ENCODE peak calls at places on chromosomes 1 and 21, in six cellular contexts. One of them, this sample, is unnamed. For H3K36me3 and H3K9me3, the result is how much of the 10 kb centered on the place peaks cover.

GRCh38 chr1:182387566-182387965 is 4.0 kb downstream of the GLUL start:
- DNase-seq in lower lobe of right lung: no peak
- DNase-seq in K562: no peak
- DNase-seq in IMR-90: no peak
- DNase-seq in ovary: no peak
- DNase-seq in transverse colon: no peak
- DNase-seq in this sample: no peak

GRCh38 chr1:211129790-211130189 is 4.2 kb downstream of the KCNH1 start:
- DNase-seq in lower lobe of right lung: no peak
- DNase-seq in K562: no peak
- DNase-seq in IMR-90: no peak
- DNase-seq in ovary: no peak
- DNase-seq in transverse colon: no peak
- DNase-seq in this sample: no peak

GRCh38 chr1:85359874-85360708 is 83.7 kb upstream of the BCL10 start:
- DNase-seq in lower lobe of right lung: no peak
- DNase-seq in K562: no peak
- DNase-seq in IMR-90: peak
- DNase-seq in ovary: no peak
- DNase-seq in transverse colon: no peak
- DNase-seq in this sample: no peak

GRCh38 chr1:20076695-20077461 is 6.9 kb downstream of the PLA2G5 start:
- DNase-seq in lower lobe of right lung: no peak
- DNase-seq in K562: no peak
- DNase-seq in IMR-90: no peak
- DNase-seq in ovary: no peak
- DNase-seq in transverse colon: no peak
- DNase-seq in this sample: no peak

GRCh38 chr1:107365874-107366273 is 225.0 kb downstream of the NTNG1 start:
- DNase-seq in lower lobe of right lung: no peak
- DNase-seq in K562: no peak
- DNase-seq in IMR-90: no peak
- DNase-seq in ovary: no peak
- DNase-seq in transverse colon: no peak
- DNase-seq in this sample: peak

GRCh38 chr1:20611652-20612051 is 21.6 kb upstream of the PINK1 start:
- DNase-seq in lower lobe of right lung: no peak
- DNase-seq in K562: no peak
- DNase-seq in IMR-90: no peak
- DNase-seq in ovary: no peak
- DNase-seq in transverse colon: no peak
- DNase-seq in this sample: no peak

GRCh38 chr1:45545019-45545493 is 5.6 kb upstream of the AKR1A1 start:
- DNase-seq in lower lobe of right lung: no peak
- DNase-seq in K562: no peak
- DNase-seq in IMR-90: no peak
- DNase-seq in ovary: no peak
- DNase-seq in transverse colon: no peak
- DNase-seq in this sample: no peak

GRCh38 chr1:167099851-167100250 is 6.0 kb downstream of the STYXL2 start:
- DNase-seq in lower lobe of right lung: no peak
- DNase-seq in K562: no peak
- DNase-seq in IMR-90: no peak
- DNase-seq in ovary: no peak
- DNase-seq in transverse colon: no peak
- DNase-seq in this sample: no peak

GRCh38 chr1:235012436-235013210 is 116.0 kb downstream of the TOMM20 start:
- DNase-seq in lower lobe of right lung: no peak
- DNase-seq in K562: no peak
- DNase-seq in IMR-90: no peak
- DNase-seq in ovary: no peak
- DNase-seq in transverse colon: no peak
- DNase-seq in this sample: no peak

GRCh38 chr1:28236656-28237331 is 870 bp downstream of the ATP5IF1 start:
- DNase-seq in lower lobe of right lung: no peak
- DNase-seq in K562: peak
- DNase-seq in IMR-90: no peak
- DNase-seq in ovary: no peak
- DNase-seq in transverse colon: no peak
- DNase-seq in this sample: no peak

GRCh38 chr1:203572134-203572625 is 54.5 kb upstream of the ATP2B4 start:
- DNase-seq in lower lobe of right lung: no peak
- DNase-seq in K562: peak
- DNase-seq in IMR-90: peak
- DNase-seq in ovary: peak
- DNase-seq in transverse colon: no peak
- DNase-seq in this sample: no peak

GRCh38 chr1:3771108-3772026 is 1.2 kb upstream of the SMIM1 start:
- DNase-seq in lower lobe of right lung: no peak
- DNase-seq in K562: peak
- DNase-seq in IMR-90: no peak
- DNase-seq in ovary: peak
- DNase-seq in transverse colon: no peak
- DNase-seq in this sample: no peak

GRCh38 chr1:106952766-106953165 is 103.7 kb upstream of the PRMT6 start:
- DNase-seq in lower lobe of right lung: no peak
- DNase-seq in K562: no peak
- DNase-seq in IMR-90: peak
- DNase-seq in ovary: no peak
- DNase-seq in transverse colon: no peak
- DNase-seq in this sample: no peak

GRCh38 chr1:2416403-2416802 is 4.0 kb upstream of the PEX10 start:
- DNase-seq in lower lobe of right lung: no peak
- DNase-seq in K562: no peak
- DNase-seq in IMR-90: no peak
- DNase-seq in ovary: no peak
- DNase-seq in transverse colon: peak
- DNase-seq in this sample: no peak

GRCh38 chr1:191530928-191531327 is 627.3 kb upstream of the RGS18 start:
- DNase-seq in lower lobe of right lung: no peak
- DNase-seq in K562: no peak
- DNase-seq in IMR-90: no peak
- DNase-seq in ovary: no peak
- DNase-seq in transverse colon: no peak
- DNase-seq in this sample: no peak

GRCh38 chr1:167517535-167518330 is 596 bp downstream of the CD247 start:
- DNase-seq in lower lobe of right lung: peak
- DNase-seq in K562: peak
- DNase-seq in IMR-90: no peak
- DNase-seq in ovary: no peak
- DNase-seq in transverse colon: peak
- DNase-seq in this sample: peak

GRCh38 chr1:33925586-33925985 is 61.7 kb downstream of the HMGB4 start:
- DNase-seq in lower lobe of right lung: no peak
- DNase-seq in K562: no peak
- DNase-seq in IMR-90: no peak
- DNase-seq in ovary: no peak
- DNase-seq in transverse colon: no peak
- DNase-seq in this sample: no peak

GRCh38 chr1:221839321-221839720 is 97.4 kb upstream of the DUSP10 start:
- DNase-seq in lower lobe of right lung: no peak
- DNase-seq in K562: no peak
- DNase-seq in IMR-90: no peak
- DNase-seq in ovary: no peak
- DNase-seq in transverse colon: no peak
- DNase-seq in this sample: no peak

GRCh38 chr1:225897595-225898514 is 8.9 kb upstream of the LEFTY1 start:
- DNase-seq in lower lobe of right lung: no peak
- DNase-seq in K562: no peak
- DNase-seq in IMR-90: no peak
- DNase-seq in ovary: no peak
- DNase-seq in transverse colon: peak
- DNase-seq in this sample: no peak

GRCh38 chr1:157626099-157626498 is 28.2 kb upstream of the FCRL4 start:
- DNase-seq in lower lobe of right lung: no peak
- DNase-seq in K562: peak
- DNase-seq in IMR-90: no peak
- DNase-seq in ovary: no peak
- DNase-seq in transverse colon: peak
- DNase-seq in this sample: no peak

GRCh38 chr21:39121600-39122355 is 61.5 kb downstream of the PSMG1 start:
- DNase-seq in lower lobe of right lung: no peak
- DNase-seq in K562: no peak
- DNase-seq in IMR-90: no peak
- DNase-seq in ovary: no peak
- DNase-seq in transverse colon: no peak
- DNase-seq in this sample: no peak

GRCh38 chr1:16145030-16145987 is 10.6 kb downstream of the EPHA2 start:
- DNase-seq in lower lobe of right lung: peak
- DNase-seq in K562: peak
- DNase-seq in IMR-90: peak
- DNase-seq in ovary: peak
- DNase-seq in transverse colon: peak
- DNase-seq in this sample: no peak

GRCh38 chr1:38785285-38786039 is 74.1 kb downstream of the RRAGC start:
- DNase-seq in lower lobe of right lung: no peak
- DNase-seq in K562: peak
- DNase-seq in IMR-90: no peak
- DNase-seq in ovary: no peak
- DNase-seq in transverse colon: no peak
- DNase-seq in this sample: peak

GRCh38 chr1:12087797-12088314 is 24.8 kb downstream of the TNFRSF8 start:
- DNase-seq in lower lobe of right lung: peak
- DNase-seq in K562: no peak
- DNase-seq in IMR-90: no peak
- DNase-seq in ovary: no peak
- DNase-seq in transverse colon: no peak
- DNase-seq in this sample: no peak

GRCh38 chr1:18282851-18283600 is 175.4 kb downstream of the IGSF21 start:
- DNase-seq in lower lobe of right lung: no peak
- DNase-seq in K562: no peak
- DNase-seq in IMR-90: no peak
- DNase-seq in ovary: no peak
- DNase-seq in transverse colon: no peak
- DNase-seq in this sample: peak

GRCh38 chr1:226337294-226337870 is 28.4 kb upstream of the LIN9 start:
- DNase-seq in lower lobe of right lung: no peak
- DNase-seq in K562: no peak
- DNase-seq in IMR-90: no peak
- DNase-seq in ovary: no peak
- DNase-seq in transverse colon: no peak
- DNase-seq in this sample: no peak

GRCh38 chr1:111471012-111471411 is 2.8 kb upstream of the C1orf162 start:
- DNase-seq in lower lobe of right lung: peak
- DNase-seq in K562: no peak
- DNase-seq in IMR-90: no peak
- DNase-seq in ovary: no peak
- DNase-seq in transverse colon: peak
- DNase-seq in this sample: no peak

GRCh38 chr21:17784604-17785402 is 34.4 kb downstream of the C21orf91 start:
- DNase-seq in lower lobe of right lung: no peak
- DNase-seq in K562: no peak
- DNase-seq in IMR-90: no peak
- DNase-seq in ovary: no peak
- DNase-seq in transverse colon: peak
- DNase-seq in this sample: no peak

GRCh38 chr1:204973449-204973848 is 69.6 kb upstream of the CNTN2 start:
- DNase-seq in lower lobe of right lung: no peak
- DNase-seq in K562: no peak
- DNase-seq in IMR-90: no peak
- DNase-seq in ovary: no peak
- DNase-seq in transverse colon: no peak
- DNase-seq in this sample: no peak
- H3K36me3 ChIP-seq in lower lobe of right lung: under half
- H3K36me3 ChIP-seq in K562: under half
- H3K36me3 ChIP-seq in IMR-90: under half
- H3K36me3 ChIP-seq in ovary: under half
- H3K36me3 ChIP-seq in transverse colon: under half
- H3K36me3 ChIP-seq in this sample: under half

DNA sequence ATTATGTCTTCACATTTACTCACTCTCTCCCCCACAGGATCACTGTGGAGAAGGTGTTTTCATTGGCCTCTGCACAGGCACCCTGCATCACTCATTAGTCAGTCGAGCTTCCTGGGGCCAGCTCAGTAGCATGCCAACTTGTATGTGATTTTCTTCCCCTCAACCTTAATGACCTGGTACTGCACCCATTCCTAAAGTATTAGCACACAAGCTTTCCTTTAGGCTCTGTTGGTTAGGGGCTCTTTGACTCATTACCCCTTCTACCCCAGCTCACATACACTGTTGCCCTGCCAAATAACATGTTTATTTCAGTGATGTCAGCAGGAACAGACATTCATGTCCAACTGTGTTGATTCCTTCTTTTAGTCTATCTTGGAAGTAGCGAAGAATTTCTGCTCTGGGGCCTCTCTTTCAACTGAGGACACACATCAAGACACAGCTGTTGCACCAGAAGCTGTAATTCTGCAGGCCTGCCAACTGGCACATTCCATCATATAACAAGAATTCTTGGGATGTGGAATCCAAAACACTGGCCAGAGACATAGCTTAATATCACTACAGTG is 603.5 kb upstream of the ADAMTS5 start:
- DNase-seq in lower lobe of right lung: peak
- DNase-seq in K562: no peak
- DNase-seq in IMR-90: peak
- DNase-seq in ovary: peak
- DNase-seq in transverse colon: peak
- DNase-seq in this sample: no peak
- H3K4me3 ChIP-seq in lower lobe of right lung: no peak
- H3K4me3 ChIP-seq in K562: no peak
- H3K4me3 ChIP-seq in IMR-90: no peak
- H3K4me3 ChIP-seq in ovary: no peak
- H3K4me3 ChIP-seq in transverse colon: no peak
- H3K4me3 ChIP-seq in this sample: no peak

GRCh38 chr1:173491508-173491907 is 14.4 kb downstream of the PRDX6 start:
- DNase-seq in lower lobe of right lung: no peak
- DNase-seq in K562: no peak
- DNase-seq in IMR-90: no peak
- DNase-seq in ovary: no peak
- DNase-seq in transverse colon: no peak
- DNase-seq in this sample: no peak
- H3K9me3 ChIP-seq in lower lobe of right lung: under half
- H3K9me3 ChIP-seq in K562: under half
- H3K9me3 ChIP-seq in IMR-90: under half
- H3K9me3 ChIP-seq in ovary: under half
- H3K9me3 ChIP-seq in transverse colon: under half
- H3K9me3 ChIP-seq in this sample: under half

GRCh38 chr1:1043921-1044320 is 24.0 kb downstream of the AGRN start:
- DNase-seq in lower lobe of right lung: no peak
- DNase-seq in K562: no peak
- DNase-seq in IMR-90: no peak
- DNase-seq in ovary: no peak
- DNase-seq in transverse colon: no peak
- DNase-seq in this sample: no peak

GRCh38 chr1:1045129-1045528 is 25.2 kb downstream of the AGRN start:
- DNase-seq in lower lobe of right lung: no peak
- DNase-seq in K562: no peak
- DNase-seq in IMR-90: no peak
- DNase-seq in ovary: no peak
- DNase-seq in transverse colon: no peak
- DNase-seq in this sample: no peak

GRCh38 chr1:1043411-1043810 is 23.5 kb downstream of the AGRN start:
- DNase-seq in lower lobe of right lung: no peak
- DNase-seq in K562: no peak
- DNase-seq in IMR-90: no peak
- DNase-seq in ovary: no peak
- DNase-seq in transverse colon: no peak
- DNase-seq in this sample: no peak

GRCh38 chr1:1042831-1043230 is 22.9 kb downstream of the AGRN start:
- DNase-seq in lower lobe of right lung: no peak
- DNase-seq in K562: no peak
- DNase-seq in IMR-90: no peak
- DNase-seq in ovary: no peak
- DNase-seq in transverse colon: no peak
- DNase-seq in this sample: no peak

GRCh38 chr1:1044455-1044854 is 24.5 kb downstream of the AGRN start:
- DNase-seq in lower lobe of right lung: no peak
- DNase-seq in K562: no peak
- DNase-seq in IMR-90: no peak
- DNase-seq in ovary: no peak
- DNase-seq in transverse colon: no peak
- DNase-seq in this sample: no peak
- H3K36me3 ChIP-seq in lower lobe of right lung: under half
- H3K36me3 ChIP-seq in K562: half or more
- H3K36me3 ChIP-seq in IMR-90: half or more
- H3K36me3 ChIP-seq in ovary: under half
- H3K36me3 ChIP-seq in transverse colon: under half
- H3K36me3 ChIP-seq in this sample: under half

This sample was measured in BE2C.